ENCODE peak calls at places on chromosome 11, in seven cellular contexts. One of them, this sample, is unnamed.

GRCh38 chr11:26017322-26017860 is 314.5 kb upstream of the ANO3 start:
- DNase-seq in astrocyte of the hippocampus: no peak
- DNase-seq in A673: no peak
- DNase-seq in amniotic stem cell: no peak
- DNase-seq in RCC 7860: no peak
- DNase-seq in LHCN-M2: no peak
- DNase-seq in Caki2: no peak
- DNase-seq in this sample: no peak

GRCh38 chr11:30987819-30988218 is 381.7 kb downstream of the DCDC1 start:
- DNase-seq in astrocyte of the hippocampus: no peak
- DNase-seq in A673: no peak
- DNase-seq in RCC 7860: no peak
- DNase-seq in LHCN-M2: no peak
- DNase-seq in Caki2: no peak
- DNase-seq in amniotic stem cell: no peak
- DNase-seq in this sample: no peak

GRCh38 chr11:23865341-23865975 is 631.4 kb upstream of the LUZP2 start:
- DNase-seq in RCC 7860: no peak
- DNase-seq in Caki2: no peak
- DNase-seq in amniotic stem cell: no peak
- DNase-seq in astrocyte of the hippocampus: peak
- DNase-seq in A673: no peak
- DNase-seq in LHCN-M2: peak
- DNase-seq in this sample: no peak

GRCh38 chr11:12539570-12539969 is 134.7 kb upstream of the TEAD1 start:
- DNase-seq in Caki2: no peak
- DNase-seq in amniotic stem cell: peak
- DNase-seq in RCC 7860: peak
- DNase-seq in LHCN-M2: peak
- DNase-seq in astrocyte of the hippocampus: peak
- DNase-seq in A673: no peak
- DNase-seq in this sample: no peak

GRCh38 chr11:12653729-12654128 is 20.5 kb upstream of the TEAD1 start:
- DNase-seq in Caki2: no peak
- DNase-seq in astrocyte of the hippocampus: peak
- DNase-seq in amniotic stem cell: no peak
- DNase-seq in RCC 7860: peak
- DNase-seq in LHCN-M2: no peak
- DNase-seq in A673: no peak
- DNase-seq in this sample: no peak

GRCh38 chr11:8070417-8071101 is 10.5 kb upstream of the TUB start:
- DNase-seq in LHCN-M2: peak
- DNase-seq in Caki2: peak
- DNase-seq in A673: peak
- DNase-seq in RCC 7860: no peak
- DNase-seq in astrocyte of the hippocampus: peak
- DNase-seq in amniotic stem cell: peak
- DNase-seq in this sample: no peak

GRCh38 chr11:34495724-34496377 is 17.7 kb downstream of the ELF5 start:
- DNase-seq in astrocyte of the hippocampus: peak
- DNase-seq in amniotic stem cell: no peak
- DNase-seq in LHCN-M2: no peak
- DNase-seq in Caki2: no peak
- DNase-seq in RCC 7860: peak
- DNase-seq in A673: peak
- DNase-seq in this sample: peak

GRCh38 chr11:134512791-134513538 is 100.9 kb upstream of the B3GAT1 start:
- DNase-seq in A673: no peak
- DNase-seq in LHCN-M2: no peak
- DNase-seq in RCC 7860: no peak
- DNase-seq in Caki2: no peak
- DNase-seq in astrocyte of the hippocampus: no peak
- DNase-seq in amniotic stem cell: no peak
- DNase-seq in this sample: peak

GRCh38 chr11:82907376-82907775 is 5.8 kb downstream of the DDIAS start:
- DNase-seq in amniotic stem cell: no peak
- DNase-seq in RCC 7860: no peak
- DNase-seq in A673: no peak
- DNase-seq in LHCN-M2: no peak
- DNase-seq in Caki2: no peak
- DNase-seq in astrocyte of the hippocampus: no peak
- DNase-seq in this sample: peak

GRCh38 chr11:32939046-32939445 is 46.4 kb downstream of the QSER1 start:
- DNase-seq in Caki2: no peak
- DNase-seq in A673: no peak
- DNase-seq in amniotic stem cell: no peak
- DNase-seq in LHCN-M2: no peak
- DNase-seq in RCC 7860: no peak
- DNase-seq in astrocyte of the hippocampus: no peak
- DNase-seq in this sample: no peak

GRCh38 chr11:103016031-103016430 is 60.5 kb upstream of the MMP13 start:
- DNase-seq in astrocyte of the hippocampus: no peak
- DNase-seq in Caki2: peak
- DNase-seq in RCC 7860: peak
- DNase-seq in A673: no peak
- DNase-seq in LHCN-M2: no peak
- DNase-seq in amniotic stem cell: no peak
- DNase-seq in this sample: no peak

GRCh38 chr11:73151371-73151870 is 9.3 kb upstream of the FCHSD2 start:
- DNase-seq in A673: no peak
- DNase-seq in RCC 7860: no peak
- DNase-seq in LHCN-M2: peak
- DNase-seq in Caki2: no peak
- DNase-seq in amniotic stem cell: no peak
- DNase-seq in astrocyte of the hippocampus: no peak
- DNase-seq in this sample: no peak

GRCh38 chr11:76030286-76030685 is 176.0 kb downstream of the WNT11 start:
- DNase-seq in LHCN-M2: peak
- DNase-seq in Caki2: peak
- DNase-seq in RCC 7860: no peak
- DNase-seq in astrocyte of the hippocampus: peak
- DNase-seq in A673: no peak
- DNase-seq in amniotic stem cell: peak
- DNase-seq in this sample: no peak

GRCh38 chr11:106288988-106289387 is 211.5 kb downstream of the AASDHPPT start:
- DNase-seq in A673: no peak
- DNase-seq in LHCN-M2: peak
- DNase-seq in astrocyte of the hippocampus: no peak
- DNase-seq in Caki2: no peak
- DNase-seq in RCC 7860: no peak
- DNase-seq in amniotic stem cell: no peak
- DNase-seq in this sample: no peak

GRCh38 chr11:95230054-95231034 is 658 bp downstream of the SESN3 start:
- DNase-seq in A673: peak
- DNase-seq in astrocyte of the hippocampus: peak
- DNase-seq in LHCN-M2: peak
- DNase-seq in Caki2: peak
- DNase-seq in amniotic stem cell: no peak
- DNase-seq in RCC 7860: no peak
- DNase-seq in this sample: no peak

GRCh38 chr11:97684486-97685439 is 1295.0 kb downstream of the JRKL start:
- DNase-seq in Caki2: no peak
- DNase-seq in A673: no peak
- DNase-seq in RCC 7860: no peak
- DNase-seq in LHCN-M2: no peak
- DNase-seq in astrocyte of the hippocampus: no peak
- DNase-seq in amniotic stem cell: no peak
- DNase-seq in this sample: no peak

GRCh38 chr11:116963813-116964212 is 126.4 kb upstream of the APOA1 start:
- DNase-seq in RCC 7860: peak
- DNase-seq in LHCN-M2: no peak
- DNase-seq in Caki2: no peak
- DNase-seq in astrocyte of the hippocampus: no peak
- DNase-seq in amniotic stem cell: no peak
- DNase-seq in A673: no peak
- DNase-seq in this sample: no peak

GRCh38 chr11:100776212-100776896 is 89.3 kb downstream of the ARHGAP42 start:
- DNase-seq in A673: no peak
- DNase-seq in astrocyte of the hippocampus: peak
- DNase-seq in Caki2: peak
- DNase-seq in LHCN-M2: no peak
- DNase-seq in amniotic stem cell: no peak
- DNase-seq in RCC 7860: peak
- DNase-seq in this sample: no peak

GRCh38 chr11:14384338-14384737 is 25.4 kb upstream of the RRAS2 start:
- DNase-seq in amniotic stem cell: no peak
- DNase-seq in A673: no peak
- DNase-seq in astrocyte of the hippocampus: no peak
- DNase-seq in Caki2: no peak
- DNase-seq in RCC 7860: no peak
- DNase-seq in LHCN-M2: peak
- DNase-seq in this sample: no peak

GRCh38 chr11:69229521-69229920 is 64.4 kb upstream of the MYEOV start:
- DNase-seq in A673: no peak
- DNase-seq in RCC 7860: no peak
- DNase-seq in astrocyte of the hippocampus: no peak
- DNase-seq in LHCN-M2: no peak
- DNase-seq in amniotic stem cell: no peak
- DNase-seq in Caki2: no peak
- DNase-seq in this sample: no peak

GRCh38 chr11:3107608-3108182 is 50.5 kb upstream of the CARS1 start:
- DNase-seq in astrocyte of the hippocampus: no peak
- DNase-seq in LHCN-M2: no peak
- DNase-seq in Caki2: no peak
- DNase-seq in RCC 7860: no peak
- DNase-seq in A673: no peak
- DNase-seq in amniotic stem cell: no peak
- DNase-seq in this sample: peak

GRCh38 chr11:3627291-3627690 is 14.5 kb downstream of the ART5 start:
- DNase-seq in Caki2: peak
- DNase-seq in A673: no peak
- DNase-seq in astrocyte of the hippocampus: peak
- DNase-seq in amniotic stem cell: peak
- DNase-seq in LHCN-M2: peak
- DNase-seq in RCC 7860: peak
- DNase-seq in this sample: no peak

GRCh38 chr11:78935408-78936101 is 360.9 kb upstream of the NARS2 start:
- DNase-seq in A673: no peak
- DNase-seq in amniotic stem cell: no peak
- DNase-seq in astrocyte of the hippocampus: no peak
- DNase-seq in LHCN-M2: no peak
- DNase-seq in RCC 7860: no peak
- DNase-seq in Caki2: no peak
- DNase-seq in this sample: no peak

GRCh38 chr11:22192642-22193347 is at the start of gene ANO5:
- DNase-seq in amniotic stem cell: no peak
- DNase-seq in LHCN-M2: no peak
- DNase-seq in Caki2: peak
- DNase-seq in astrocyte of the hippocampus: peak
- DNase-seq in RCC 7860: no peak
- DNase-seq in A673: peak
- DNase-seq in this sample: peak

GRCh38 chr11:44566559-44566949 is 1.1 kb downstream of the CD82 start:
- DNase-seq in LHCN-M2: peak
- DNase-seq in A673: no peak
- DNase-seq in astrocyte of the hippocampus: no peak
- DNase-seq in amniotic stem cell: no peak
- DNase-seq in RCC 7860: no peak
- DNase-seq in Caki2: no peak
- DNase-seq in this sample: no peak

GRCh38 chr11:2747236-2748015 is 47.6 kb upstream of the KCNQ1OT1 start:
- DNase-seq in LHCN-M2: no peak
- DNase-seq in amniotic stem cell: no peak
- DNase-seq in Caki2: no peak
- DNase-seq in RCC 7860: no peak
- DNase-seq in astrocyte of the hippocampus: no peak
- DNase-seq in A673: no peak
- DNase-seq in this sample: peak

GRCh38 chr11:62556872-62557631 is 10.4 kb upstream of the AHNAK start:
- DNase-seq in astrocyte of the hippocampus: no peak
- DNase-seq in amniotic stem cell: no peak
- DNase-seq in A673: no peak
- DNase-seq in Caki2: peak
- DNase-seq in RCC 7860: peak
- DNase-seq in LHCN-M2: peak
- DNase-seq in this sample: no peak

GRCh38 chr11:79060081-79060480 is 380.7 kb downstream of the TENM4 start:
- DNase-seq in Caki2: no peak
- DNase-seq in astrocyte of the hippocampus: no peak
- DNase-seq in amniotic stem cell: no peak
- DNase-seq in RCC 7860: no peak
- DNase-seq in LHCN-M2: no peak
- DNase-seq in A673: no peak
- DNase-seq in this sample: no peak

GRCh38 chr11:118790357-118791014 is 478 bp downstream of the DDX6 start:
- DNase-seq in LHCN-M2: peak
- DNase-seq in Caki2: peak
- DNase-seq in amniotic stem cell: peak
- DNase-seq in RCC 7860: no peak
- DNase-seq in A673: peak
- DNase-seq in astrocyte of the hippocampus: peak
- DNase-seq in this sample: peak

GRCh38 chr11:33920838-33921613 is 29.1 kb upstream of the LMO2 start:
- DNase-seq in LHCN-M2: peak
- DNase-seq in amniotic stem cell: no peak
- DNase-seq in RCC 7860: no peak
- DNase-seq in Caki2: no peak
- DNase-seq in astrocyte of the hippocampus: peak
- DNase-seq in A673: peak
- DNase-seq in this sample: no peak

This sample was measured in lower lobe of right lung.